ENCODE peak calls at places on chromosomes 1 and 21, in six cellular contexts. One of them, this sample, is unnamed.

GRCh38 chr1:67684526-67685066 is 405 bp upstream of the GADD45A start:
- DNase-seq in breast epithelium: no peak
- DNase-seq in SJSA1: no peak
- DNase-seq in psoas muscle: no peak
- DNase-seq in mammary epithelial cell: no peak
- DNase-seq in A673: no peak
- DNase-seq in this sample: no peak

GRCh38 chr1:45863117-45863670 is 59.8 kb downstream of the MAST2 start:
- DNase-seq in breast epithelium: no peak
- DNase-seq in SJSA1: no peak
- DNase-seq in psoas muscle: no peak
- DNase-seq in mammary epithelial cell: no peak
- DNase-seq in A673: peak
- DNase-seq in this sample: no peak

GRCh38 chr1:237938553-237938952 is 47.8 kb upstream of the ZP4 start:
- DNase-seq in breast epithelium: no peak
- DNase-seq in SJSA1: no peak
- DNase-seq in psoas muscle: no peak
- DNase-seq in mammary epithelial cell: no peak
- DNase-seq in A673: peak
- DNase-seq in this sample: no peak

GRCh38 chr1:6466023-6466422 is at the start of gene TNFRSF25:
- DNase-seq in breast epithelium: no peak
- DNase-seq in SJSA1: no peak
- DNase-seq in psoas muscle: no peak
- DNase-seq in mammary epithelial cell: no peak
- DNase-seq in A673: no peak
- DNase-seq in this sample: no peak

GRCh38 chr21:44053567-44053966 is 41.5 kb downstream of the TRAPPC10 start:
- DNase-seq in breast epithelium: no peak
- DNase-seq in SJSA1: no peak
- DNase-seq in psoas muscle: no peak
- DNase-seq in mammary epithelial cell: no peak
- DNase-seq in A673: no peak
- DNase-seq in this sample: no peak

GRCh38 chr21:45244799-45245340 is 42.8 kb downstream of the POFUT2 start:
- DNase-seq in breast epithelium: no peak
- DNase-seq in SJSA1: no peak
- DNase-seq in psoas muscle: peak
- DNase-seq in mammary epithelial cell: no peak
- DNase-seq in A673: no peak
- DNase-seq in this sample: no peak

GRCh38 chr1:78157162-78157561 is 111.4 kb downstream of the GIPC2 start:
- DNase-seq in breast epithelium: no peak
- DNase-seq in SJSA1: no peak
- DNase-seq in psoas muscle: no peak
- DNase-seq in mammary epithelial cell: peak
- DNase-seq in A673: no peak
- DNase-seq in this sample: no peak

GRCh38 chr21:41869771-41870170 is 9.4 kb downstream of the PRDM15 start:
- DNase-seq in breast epithelium: no peak
- DNase-seq in SJSA1: no peak
- DNase-seq in psoas muscle: no peak
- DNase-seq in mammary epithelial cell: no peak
- DNase-seq in A673: no peak
- DNase-seq in this sample: no peak

GRCh38 chr1:217881607-217882332 is 250.6 kb downstream of the SPATA17 start:
- DNase-seq in breast epithelium: no peak
- DNase-seq in SJSA1: no peak
- DNase-seq in psoas muscle: no peak
- DNase-seq in mammary epithelial cell: no peak
- DNase-seq in A673: peak
- DNase-seq in this sample: no peak

GRCh38 chr1:8569242-8569641 is 248.2 kb downstream of the RERE start:
- DNase-seq in breast epithelium: no peak
- DNase-seq in SJSA1: no peak
- DNase-seq in psoas muscle: no peak
- DNase-seq in mammary epithelial cell: no peak
- DNase-seq in A673: no peak
- DNase-seq in this sample: no peak

GRCh38 chr1:31596737-31597097 is 20.4 kb downstream of the TINAGL1 start:
- DNase-seq in breast epithelium: no peak
- DNase-seq in SJSA1: no peak
- DNase-seq in psoas muscle: no peak
- DNase-seq in mammary epithelial cell: no peak
- DNase-seq in A673: no peak
- DNase-seq in this sample: no peak

GRCh38 chr1:235423214-235423652 is 56.0 kb downstream of the TBCE start:
- DNase-seq in breast epithelium: no peak
- DNase-seq in SJSA1: no peak
- DNase-seq in psoas muscle: no peak
- DNase-seq in mammary epithelial cell: no peak
- DNase-seq in A673: no peak
- DNase-seq in this sample: no peak

GRCh38 chr1:150409504-150410362 is 45.8 kb downstream of the RPRD2 start:
- DNase-seq in breast epithelium: no peak
- DNase-seq in SJSA1: no peak
- DNase-seq in psoas muscle: no peak
- DNase-seq in mammary epithelial cell: no peak
- DNase-seq in A673: no peak
- DNase-seq in this sample: peak

GRCh38 chr1:115463347-115463746 is 125.3 kb upstream of the NGF start:
- DNase-seq in breast epithelium: no peak
- DNase-seq in SJSA1: no peak
- DNase-seq in psoas muscle: no peak
- DNase-seq in mammary epithelial cell: peak
- DNase-seq in A673: no peak
- DNase-seq in this sample: no peak

GRCh38 chr1:15101112-15101760 is 52.3 kb upstream of the TMEM51 start:
- DNase-seq in breast epithelium: no peak
- DNase-seq in SJSA1: no peak
- DNase-seq in psoas muscle: no peak
- DNase-seq in mammary epithelial cell: no peak
- DNase-seq in A673: no peak
- DNase-seq in this sample: no peak

GRCh38 chr1:9909222-9910046 is 635 bp downstream of the CTNNBIP1 start:
- DNase-seq in breast epithelium: no peak
- DNase-seq in SJSA1: no peak
- DNase-seq in psoas muscle: peak
- DNase-seq in mammary epithelial cell: peak
- DNase-seq in A673: peak
- DNase-seq in this sample: peak

GRCh38 chr1:216457356-216457755 is 34.1 kb upstream of the USH2A start:
- DNase-seq in breast epithelium: no peak
- DNase-seq in SJSA1: peak
- DNase-seq in psoas muscle: no peak
- DNase-seq in mammary epithelial cell: no peak
- DNase-seq in A673: no peak
- DNase-seq in this sample: no peak

GRCh38 chr21:42039911-42040351 is 29.8 kb upstream of the ZBTB21 start:
- DNase-seq in breast epithelium: no peak
- DNase-seq in SJSA1: no peak
- DNase-seq in psoas muscle: no peak
- DNase-seq in mammary epithelial cell: no peak
- DNase-seq in A673: peak
- DNase-seq in this sample: peak

GRCh38 chr21:41768371-41769042 is 1.7 kb upstream of the RIPK4 start:
- DNase-seq in breast epithelium: peak
- DNase-seq in SJSA1: peak
- DNase-seq in psoas muscle: no peak
- DNase-seq in mammary epithelial cell: peak
- DNase-seq in A673: peak
- DNase-seq in this sample: peak

GRCh38 chr1:114861384-114861783 is 6.7 kb downstream of the SYCP1 start:
- DNase-seq in breast epithelium: no peak
- DNase-seq in SJSA1: no peak
- DNase-seq in psoas muscle: no peak
- DNase-seq in mammary epithelial cell: no peak
- DNase-seq in A673: no peak
- DNase-seq in this sample: no peak

GRCh38 chr1:37778654-37779053 is 13.7 kb upstream of the EPHA10 start:
- DNase-seq in breast epithelium: no peak
- DNase-seq in SJSA1: no peak
- DNase-seq in psoas muscle: no peak
- DNase-seq in mammary epithelial cell: no peak
- DNase-seq in A673: no peak
- DNase-seq in this sample: no peak

GRCh38 chr1:53587252-53587992 is 128.2 kb downstream of the DMRTB1 start:
- DNase-seq in breast epithelium: no peak
- DNase-seq in SJSA1: no peak
- DNase-seq in psoas muscle: no peak
- DNase-seq in mammary epithelial cell: no peak
- DNase-seq in A673: no peak
- DNase-seq in this sample: no peak

GRCh38 chr1:199931666-199932377 is 95.7 kb upstream of the NR5A2 start:
- DNase-seq in breast epithelium: no peak
- DNase-seq in SJSA1: no peak
- DNase-seq in psoas muscle: no peak
- DNase-seq in mammary epithelial cell: no peak
- DNase-seq in A673: peak
- DNase-seq in this sample: no peak

GRCh38 chr1:40385437-40386310 is 12.1 kb downstream of the SMAP2 start:
- DNase-seq in breast epithelium: no peak
- DNase-seq in SJSA1: peak
- DNase-seq in psoas muscle: no peak
- DNase-seq in mammary epithelial cell: no peak
- DNase-seq in A673: peak
- DNase-seq in this sample: no peak

GRCh38 chr1:243964915-243965314 is 86.2 kb upstream of the ZBTB18 start:
- DNase-seq in breast epithelium: no peak
- DNase-seq in SJSA1: peak
- DNase-seq in psoas muscle: no peak
- DNase-seq in mammary epithelial cell: no peak
- DNase-seq in A673: no peak
- DNase-seq in this sample: no peak

GRCh38 chr1:88068407-88068806 is 615.7 kb upstream of the PKN2 start:
- DNase-seq in breast epithelium: no peak
- DNase-seq in SJSA1: no peak
- DNase-seq in psoas muscle: no peak
- DNase-seq in mammary epithelial cell: no peak
- DNase-seq in A673: no peak
- DNase-seq in this sample: no peak

GRCh38 chr1:84089470-84090261 is 54.4 kb upstream of the PRKACB start:
- DNase-seq in breast epithelium: no peak
- DNase-seq in SJSA1: peak
- DNase-seq in psoas muscle: no peak
- DNase-seq in mammary epithelial cell: peak
- DNase-seq in A673: peak
- DNase-seq in this sample: no peak

GRCh38 chr1:6001992-6002576 is 9.9 kb upstream of the NPHP4 start:
- DNase-seq in breast epithelium: no peak
- DNase-seq in SJSA1: no peak
- DNase-seq in psoas muscle: peak
- DNase-seq in mammary epithelial cell: no peak
- DNase-seq in A673: no peak
- DNase-seq in this sample: peak

GRCh38 chr1:100132566-100133477 is at the start of the genes SASS6 and TRMT13:
- DNase-seq in breast epithelium: peak
- DNase-seq in SJSA1: peak
- DNase-seq in psoas muscle: peak
- DNase-seq in mammary epithelial cell: peak
- DNase-seq in A673: peak
- DNase-seq in this sample: peak
- H3K4me3 ChIP-seq in breast epithelium: peak
- H3K4me3 ChIP-seq in SJSA1: peak
- H3K4me3 ChIP-seq in psoas muscle: peak
- H3K4me3 ChIP-seq in mammary epithelial cell: peak
- H3K4me3 ChIP-seq in A673: peak
- H3K4me3 ChIP-seq in this sample: peak

GRCh38 chr1:11562664-11563063 is 83.7 kb downstream of the DISP3 start:
- DNase-seq in breast epithelium: no peak
- DNase-seq in SJSA1: no peak
- DNase-seq in psoas muscle: no peak
- DNase-seq in mammary epithelial cell: no peak
- DNase-seq in A673: no peak
- DNase-seq in this sample: no peak
- H3K27ac ChIP-seq in breast epithelium: no peak
- H3K27ac ChIP-seq in SJSA1: no peak
- H3K27ac ChIP-seq in psoas muscle: no peak
- H3K27ac ChIP-seq in mammary epithelial cell: no peak
- H3K27ac ChIP-seq in A673: no peak
- H3K27ac ChIP-seq in this sample: no peak

DNA sequence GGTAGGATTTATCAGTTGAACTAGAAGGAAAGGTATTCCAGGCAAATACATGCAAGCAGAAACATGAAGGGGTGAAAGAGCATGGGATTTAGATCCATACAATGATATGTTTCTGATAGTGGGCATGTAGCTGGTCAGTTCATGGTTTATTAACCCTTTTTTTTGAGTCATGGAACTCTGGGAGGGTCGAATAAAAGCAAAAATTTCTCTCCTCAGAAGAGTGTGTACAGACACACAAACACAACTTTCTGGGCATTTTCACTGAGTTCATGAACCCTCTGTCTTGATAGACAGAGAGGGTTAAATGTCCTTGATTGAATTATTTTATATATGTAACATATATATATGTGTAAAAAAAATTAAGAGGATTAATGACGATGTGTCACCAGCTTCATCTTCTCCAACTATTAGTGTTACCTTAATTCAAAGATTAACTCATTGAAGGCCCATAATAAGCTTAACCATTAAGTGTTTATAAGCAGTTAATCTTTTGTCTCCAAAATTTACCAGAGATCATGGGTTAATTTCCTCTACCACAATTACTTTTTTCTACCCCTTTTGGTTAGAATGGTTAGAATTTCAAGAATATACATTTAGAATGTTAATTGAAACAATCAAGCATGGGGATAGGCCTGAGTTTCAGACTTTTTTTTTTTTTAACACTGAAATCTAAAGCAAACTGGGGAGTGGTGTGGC is 4.6 kb downstream of the JUN start:
- DNase-seq in breast epithelium: no peak
- DNase-seq in SJSA1: no peak
- DNase-seq in psoas muscle: no peak
- DNase-seq in mammary epithelial cell: no peak
- DNase-seq in A673: no peak
- DNase-seq in this sample: no peak
- H3K4me3 ChIP-seq in breast epithelium: no peak
- H3K4me3 ChIP-seq in SJSA1: no peak
- H3K4me3 ChIP-seq in psoas muscle: peak
- H3K4me3 ChIP-seq in mammary epithelial cell: no peak
- H3K4me3 ChIP-seq in A673: no peak
- H3K4me3 ChIP-seq in this sample: no peak

DNA sequence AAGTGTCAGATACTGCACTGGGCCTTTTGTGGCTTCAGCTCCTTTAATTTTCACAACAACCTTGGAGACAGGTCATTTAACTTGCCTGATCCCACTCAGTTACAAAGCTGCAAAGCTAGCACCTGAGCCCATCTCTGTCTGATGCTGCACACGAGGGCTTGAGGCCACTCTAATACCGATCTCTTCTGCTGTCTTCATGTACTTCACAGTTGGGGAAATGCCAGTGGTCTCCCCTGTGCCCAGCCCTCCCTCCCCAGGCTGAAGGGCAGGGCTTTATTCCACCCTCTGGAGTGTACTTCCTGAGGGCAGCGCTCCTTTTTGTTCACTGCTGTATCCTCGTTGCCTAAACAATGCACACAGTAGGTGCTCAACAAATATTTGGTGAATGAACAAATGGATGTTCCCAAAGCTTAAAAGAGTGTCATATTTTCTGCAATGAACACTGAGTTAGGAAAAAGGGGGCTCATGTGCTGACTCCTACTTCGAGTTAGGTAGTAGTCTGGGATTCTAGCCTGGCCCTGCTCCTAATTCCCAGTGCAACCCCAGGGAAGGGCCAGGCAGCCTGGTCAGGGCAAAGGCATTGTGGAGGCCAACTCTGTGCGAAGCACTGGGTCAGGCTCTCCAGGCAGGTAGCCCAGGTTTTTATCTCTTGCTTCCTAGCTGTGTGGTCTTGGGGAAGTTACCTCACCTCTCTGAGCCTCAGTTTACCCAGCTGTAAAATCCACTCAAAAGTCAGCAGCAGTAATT is 1.1 kb downstream of the TMCO4 start:
- DNase-seq in breast epithelium: no peak
- DNase-seq in SJSA1: no peak
- DNase-seq in psoas muscle: no peak
- DNase-seq in mammary epithelial cell: no peak
- DNase-seq in A673: no peak
- DNase-seq in this sample: no peak
- H3K27ac ChIP-seq in breast epithelium: peak
- H3K27ac ChIP-seq in SJSA1: peak
- H3K27ac ChIP-seq in psoas muscle: peak
- H3K27ac ChIP-seq in mammary epithelial cell: no peak
- H3K27ac ChIP-seq in A673: no peak
- H3K27ac ChIP-seq in this sample: peak

This sample was measured in lower lobe of right lung.